ENCODE peak calls at places on chromosomes 1 and 21, in four cellular contexts. W is activated naive CD8-positive, alpha-beta T cell treated with anti-CD3 and anti-CD28 coated beads for 36 hours; X is NCI-H69; P is stimulated activated effector memory CD8-positive, alpha-beta T cell treated with anti-CD3 and anti-CD28 coated beads, Interleukin-12 subunit alpha, Interleukin-12 subunit beta, amount 100 ng/mL, for 72 hours. N is an unnamed sample.

GRCh38 chr1:23684415-23684814 is 7.2 kb upstream of the RPL11 start:
- DNase-seq in W (no peak), X (no peak), P (no peak), N (no peak)

GRCh38 chr1:229440821-229441537 is 7.1 kb upstream of the ACTA1 start:
- DNase-seq in W (no peak), X (no peak), P (no peak), N (no peak)

GRCh38 chr1:227793948-227794812 is 21.3 kb upstream of the PRSS38 start:
- DNase-seq in W (no peak), X (peak; percentile 75), P (no peak), N (peak; percentile 86)

GRCh38 chr1:47562147-47562546 is 124.3 kb downstream of the FOXD2 start:
- DNase-seq in W (no peak), X (no peak), P (no peak), N (no peak)

GRCh38 chr1:208280681-208281439 is 36.7 kb upstream of the PLXNA2 start:
- DNase-seq in W (no peak), X (no peak), P (no peak), N (no peak)

GRCh38 chr1:245526141-245526540 is 371.4 kb downstream of the KIF26B start:
- DNase-seq in W (no peak), X (no peak), P (no peak), N (no peak)

GRCh38 chr1:118101445-118101844 is 83.6 kb downstream of the SPAG17 start:
- DNase-seq in W (no peak), X (peak; percentile 82), P (no peak), N (no peak)

GRCh38 chr21:44414291-44415072 is 40.8 kb upstream of the LRRC3 start:
- DNase-seq in W (no peak), X (peak; percentile 63), P (no peak), N (peak; percentile 22)

GRCh38 chr1:182633657-182634281 is 29.6 kb upstream of the RGS16 start:
- DNase-seq in W (no peak), X (peak; percentile 100), P (no peak), N (no peak)

GRCh38 chr21:15761508-15762100 is 31.8 kb downstream of the USP25 start:
- DNase-seq in W (no peak), X (no peak), P (no peak), N (no peak)

GRCh38 chr1:161089251-161089924 is at the start of gene NECTIN4:
- DNase-seq in W (no peak), X (no peak), P (no peak), N (peak; percentile 53)

GRCh38 chr1:21051177-21051576 is 125.5 kb downstream of the EIF4G3 start:
- DNase-seq in W (no peak), X (no peak), P (no peak), N (no peak)

GRCh38 chr1:32741417-32742131 is 39.0 kb upstream of the SYNC start:
- DNase-seq in W (no peak), X (peak; percentile 54), P (no peak), N (no peak)

GRCh38 chr1:201584510-201584991 is 45.6 kb downstream of the NAV1 start:
- DNase-seq in W (no peak), X (no peak), P (no peak), N (no peak)

GRCh38 chr21:43866233-43866632 is 1.2 kb downstream of the AGPAT3 start:
- DNase-seq in W (peak; percentile 50), X (peak; percentile 79), P (no peak), N (no peak)

GRCh38 chr1:24126023-24126671 is 14.2 kb upstream of the MYOM3 start:
- DNase-seq in W (no peak), X (no peak), P (no peak), N (no peak)